ENCODE peak calls at places on chromosomes 6 and 20, in six cellular contexts. O is GM06990, K is ovary, Y is Caco-2, V is AG09309, G is fibroblast of lung. Q is an unnamed sample.

GRCh38 chr6:44078219-44078794 is 48.9 kb downstream of the MRPL14 start:
- DNase-seq in O (no peak), K (no peak), Y (no peak), V (no peak), G (no peak), Q (no peak)

GRCh38 chr6:13474360-13474759 is 13.0 kb downstream of the GFOD1 start:
- DNase-seq in O (no peak), K (no peak), Y (no peak), V (no peak), G (no peak), Q (no peak)

GRCh38 chr6:144013486-144013909 is 5.4 kb upstream of the PLAGL1 start:
- DNase-seq in O (peak; percentile 20), K (peak; percentile 76), Y (peak; percentile 69), V (peak; percentile 41), G (peak; percentile 83), Q (no peak)

GRCh38 chr20:63968136-63968927 is 1.4 kb downstream of the ZNF512B start:
- DNase-seq in O (peak; percentile 9), K (peak; percentile 56), Y (no peak), V (no peak), G (no peak), Q (no peak)

GRCh38 chr6:34460796-34461507 is 4.9 kb upstream of the PACSIN1 start:
- DNase-seq in O (no peak), K (no peak), Y (no peak), V (no peak), G (no peak), Q (no peak)

GRCh38 chr6:157060440-157060949 is 262.8 kb downstream of the TMEM242 start:
- DNase-seq in O (no peak), K (no peak), Y (no peak), V (no peak), G (no peak), Q (no peak)

GRCh38 chr6:12228447-12229146 is 61.6 kb upstream of the EDN1 start:
- DNase-seq in O (no peak), K (no peak), Y (peak; percentile 7), V (no peak), G (no peak), Q (no peak)

GRCh38 chr6:159461998-159462397 is 231.0 kb downstream of the SOD2 start:
- DNase-seq in O (no peak), K (no peak), Y (no peak), V (no peak), G (no peak), Q (no peak)

GRCh38 chr20:59925894-59926293 is 7.5 kb downstream of the SYCP2 start:
- DNase-seq in O (no peak), K (no peak), Y (no peak), V (no peak), G (no peak), Q (no peak)

GRCh38 chr6:134908906-134909516 is 40.9 kb downstream of the ALDH8A1 start:
- DNase-seq in O (no peak), K (peak; percentile 70), Y (no peak), V (peak; percentile 97), G (peak; percentile 98), Q (peak; percentile 100)

DNA sequence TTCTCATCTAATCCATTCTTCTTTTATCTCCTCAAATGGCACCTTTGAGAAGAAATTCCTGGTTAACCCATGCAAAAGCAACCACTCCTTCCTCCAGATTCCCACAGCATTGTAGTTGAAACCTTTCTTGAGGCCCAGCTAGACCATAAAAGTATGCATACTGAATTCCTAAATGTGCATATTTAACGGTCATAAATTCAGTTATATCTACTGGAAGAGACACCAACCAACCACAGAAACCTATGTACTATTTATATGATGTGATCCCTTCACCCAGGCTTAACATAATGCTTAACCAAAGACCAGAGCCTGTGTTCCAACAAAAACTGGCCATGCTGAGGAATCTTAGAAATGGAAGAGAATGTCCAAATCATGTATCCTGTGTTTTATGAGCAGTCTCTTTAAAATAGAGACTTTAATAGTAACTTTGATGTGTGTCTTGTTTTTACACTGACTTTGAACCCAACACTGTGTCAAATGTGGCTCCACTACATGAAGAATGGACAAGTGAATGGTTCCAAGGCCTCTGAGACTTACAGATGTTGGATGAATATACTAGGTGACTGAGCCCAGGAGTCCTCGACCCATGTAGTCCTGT is 11.4 kb upstream of the TAF8 start:
- DNase-seq in O (no peak), K (no peak), Y (no peak), V (peak; percentile 24), G (peak; percentile 39), Q (peak; percentile 45)
- H3K4me3 ChIP-seq in O (no peak overlapping the region), K (no peak overlapping the region), Y (no peak overlapping the region), V (no peak overlapping the region), G (no peak overlapping the region), Q (no peak overlapping the region)

DNA sequence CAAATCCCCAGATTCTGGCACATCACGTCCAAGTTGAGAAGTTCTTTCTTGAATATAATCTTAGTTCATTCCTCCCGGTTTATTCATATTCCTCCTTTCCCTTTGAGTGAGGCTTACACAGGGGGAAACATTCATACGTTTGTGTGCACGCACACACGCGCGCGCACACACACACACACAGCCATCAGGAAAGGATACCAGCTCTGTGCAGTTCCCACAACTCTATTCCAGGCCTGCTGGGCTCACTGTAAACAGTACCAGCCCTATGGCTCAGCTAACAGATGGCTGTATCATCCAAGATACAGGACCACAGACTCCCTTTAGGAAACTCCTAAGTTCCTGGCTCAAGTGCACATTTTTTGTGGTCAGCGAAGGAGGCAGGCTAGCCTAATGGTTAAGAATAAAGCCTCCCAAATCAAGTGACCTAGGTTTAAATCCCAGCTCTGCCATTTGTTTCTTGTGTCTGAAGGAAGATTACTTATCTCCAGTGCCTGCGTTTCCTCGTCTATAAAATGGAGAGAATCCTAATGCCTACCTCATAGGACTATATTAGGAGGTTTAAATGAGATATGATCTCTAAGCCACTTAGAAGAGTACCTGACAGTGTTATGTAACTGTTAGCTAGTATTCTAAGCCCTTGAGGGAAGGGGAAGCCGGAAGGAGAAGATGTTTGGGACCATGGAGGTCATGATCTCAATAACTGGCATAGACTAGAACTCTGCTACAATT is 3.7 kb upstream of the TAF8 start:
- DNase-seq in O (no peak), K (no peak), Y (no peak), V (no peak), G (peak; percentile 88), Q (peak; percentile 53)
- H3K4me3 ChIP-seq in O (no peak overlapping the region), K (no peak overlapping the region), Y (no peak overlapping the region), V (no peak overlapping the region), G (no peak overlapping the region), Q (peak overlapping the region; percentile 71)

GRCh38 chr20:34301587-34302311 is 1.4 kb downstream of the AHCY start:
- DNase-seq in O (no peak), K (peak; percentile 36), Y (no peak), V (no peak), G (no peak), Q (no peak)
- H3K4me3 ChIP-seq in O (peak overlapping the region; percentile 90), K (no peak overlapping the region), Y (peak overlapping the region; percentile 73), V (peak overlapping the region; percentile 79), G (peak overlapping the region; percentile 98), Q (peak overlapping the region; percentile 86)

GRCh38 chr6:165805604-165806003 is 142.6 kb upstream of the PDE10A start:
- DNase-seq in O (no peak), K (no peak), Y (no peak), V (no peak), G (no peak), Q (no peak)

GRCh38 chr6:165805067-165805525 is 142.1 kb upstream of the PDE10A start:
- DNase-seq in O (no peak), K (no peak), Y (no peak), V (no peak), G (no peak), Q (no peak)

GRCh38 chr6:165804331-165805066 is 141.5 kb upstream of the PDE10A start:
- DNase-seq in O (no peak), K (no peak), Y (no peak), V (no peak), G (no peak), Q (no peak)

GRCh38 chr6:165807249-165807951 is 144.4 kb upstream of the PDE10A start:
- DNase-seq in O (no peak), K (no peak), Y (no peak), V (no peak), G (no peak), Q (no peak)

DNA sequence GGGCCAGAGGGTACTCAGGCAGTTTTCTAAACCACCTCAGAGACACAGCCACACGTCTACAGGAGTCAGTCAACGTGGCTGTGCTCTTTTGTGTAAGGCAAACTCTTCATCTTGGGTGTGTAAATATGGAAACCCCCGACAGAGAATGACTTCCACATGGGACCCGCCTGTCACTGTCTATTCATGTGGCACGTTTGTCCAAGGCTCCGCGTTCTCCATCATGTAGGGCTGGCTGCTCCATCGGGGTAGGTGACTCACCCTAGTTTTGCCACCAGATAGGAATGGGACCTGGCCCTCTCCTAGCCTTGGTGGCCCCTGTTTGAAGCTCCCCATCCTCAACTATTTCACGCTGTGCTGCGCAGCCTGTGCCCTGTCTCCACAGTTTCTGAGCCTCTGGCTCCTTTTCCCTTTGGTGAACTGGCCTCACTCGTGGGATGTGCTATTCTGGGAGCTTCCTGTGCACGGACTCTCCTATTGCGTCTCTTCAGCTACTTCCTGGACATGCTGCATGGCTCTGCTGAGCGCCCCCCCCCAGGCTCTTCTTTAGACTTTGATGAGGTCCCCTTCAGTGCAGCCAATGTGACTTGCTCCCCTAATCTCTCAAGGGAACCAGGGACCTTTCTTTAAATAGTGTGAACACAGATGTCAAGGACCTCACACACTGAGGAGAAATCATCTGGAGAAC is 143.2 kb upstream of the PDE10A start:
- DNase-seq in O (no peak), K (no peak), Y (no peak), V (no peak), G (no peak), Q (no peak)
- H3K4me3 ChIP-seq in O (no peak overlapping the region), K (no peak overlapping the region), Y (no peak overlapping the region), V (no peak overlapping the region), G (no peak overlapping the region), Q (no peak overlapping the region)

GRCh38 chr6:163023700-163024099 is 295.9 kb downstream of the PACRG start:
- DNase-seq in O (no peak), K (no peak), Y (no peak), V (no peak), G (no peak), Q (no peak)

GRCh38 chr6:163021054-163021453 is 293.3 kb downstream of the PACRG start:
- DNase-seq in O (no peak), K (no peak), Y (no peak), V (no peak), G (no peak), Q (no peak)
- H3K4me3 ChIP-seq in O (no peak overlapping the region), K (no peak overlapping the region), Y (no peak overlapping the region), V (no peak overlapping the region), G (no peak overlapping the region), Q (no peak overlapping the region)

GRCh38 chr20:45343445-45343866 is 4.8 kb downstream of the SDC4 start:
- DNase-seq in O (no peak), K (no peak), Y (peak; percentile 90), V (no peak), G (no peak), Q (no peak)
- H3K4me3 ChIP-seq in O (no peak overlapping the region), K (no peak overlapping the region), Y (peak overlapping the region; percentile 25), V (peak overlapping the region; percentile 10), G (peak overlapping the region; percentile 16), Q (peak overlapping the region; percentile 22)